ENCODE peak calls at places on chromosomes 6 and 20, in four cellular contexts. One of them, this sample, is unnamed.

GRCh38 chr6:7108196-7108963 is 619 bp downstream of the RREB1 start:
- DNase-seq in prostate gland: peak; percentile 45
- DNase-seq in A549: peak; percentile 25
- DNase-seq in psoas muscle: peak; percentile 66
- DNase-seq in this sample: no peak

GRCh38 chr20:45814314-45814713 is 1.9 kb downstream of the UBE2C start:
- DNase-seq in prostate gland: no peak
- DNase-seq in psoas muscle: no peak
- DNase-seq in A549: no peak
- DNase-seq in this sample: no peak

GRCh38 chr6:142773324-142773723 is 171.7 kb downstream of the HIVEP2 start:
- DNase-seq in psoas muscle: no peak
- DNase-seq in A549: no peak
- DNase-seq in prostate gland: no peak
- DNase-seq in this sample: no peak

GRCh38 chr20:25067102-25067987 is 9.4 kb upstream of the ACSS1 start:
- DNase-seq in psoas muscle: no peak
- DNase-seq in prostate gland: no peak
- DNase-seq in A549: no peak
- DNase-seq in this sample: no peak

GRCh38 chr6:161596807-161597505 is 323.1 kb upstream of the AGPAT4 start:
- DNase-seq in prostate gland: no peak
- DNase-seq in psoas muscle: no peak
- DNase-seq in A549: no peak
- DNase-seq in this sample: no peak

GRCh38 chr6:114564302-114564933 is 221.6 kb upstream of the HS3ST5 start:
- DNase-seq in A549: no peak
- DNase-seq in psoas muscle: no peak
- DNase-seq in prostate gland: no peak
- DNase-seq in this sample: no peak

GRCh38 chr6:79631800-79632172 is 657 bp downstream of the SH3BGRL2 start:
- DNase-seq in A549: no peak
- DNase-seq in prostate gland: no peak
- DNase-seq in psoas muscle: no peak
- DNase-seq in this sample: no peak

GRCh38 chr6:34592208-34592952 is 36.3 kb upstream of the SPDEF start:
- DNase-seq in prostate gland: no peak
- DNase-seq in psoas muscle: no peak
- DNase-seq in A549: no peak
- DNase-seq in this sample: no peak

GRCh38 chr6:35161776-35162607 is 20.9 kb upstream of the TCP11 start:
- DNase-seq in psoas muscle: no peak
- DNase-seq in A549: no peak
- DNase-seq in prostate gland: no peak
- DNase-seq in this sample: no peak

GRCh38 chr6:37920667-37921066 is 101.1 kb downstream of the ZFAND3 start:
- DNase-seq in prostate gland: no peak
- DNase-seq in psoas muscle: no peak
- DNase-seq in A549: peak; percentile 4
- DNase-seq in this sample: no peak

GRCh38 chr20:23242104-23242503 is 108.5 kb upstream of the NXT1 start:
- DNase-seq in prostate gland: no peak
- DNase-seq in psoas muscle: no peak
- DNase-seq in A549: no peak
- DNase-seq in this sample: no peak

GRCh38 chr20:63011798-63012197 is 5.0 kb upstream of the BHLHE23 start:
- DNase-seq in A549: no peak
- DNase-seq in psoas muscle: no peak
- DNase-seq in prostate gland: no peak
- DNase-seq in this sample: no peak

GRCh38 chr20:8156603-8157079 is 24.6 kb downstream of the PLCB1 start:
- DNase-seq in prostate gland: no peak
- DNase-seq in A549: peak; percentile 28
- DNase-seq in psoas muscle: no peak
- DNase-seq in this sample: no peak

GRCh38 chr20:44104807-44105517 is 82.0 kb downstream of the JPH2 start:
- DNase-seq in prostate gland: peak; percentile 57
- DNase-seq in psoas muscle: no peak
- DNase-seq in A549: no peak
- DNase-seq in this sample: no peak

GRCh38 chr6:4756247-4756646 is 20.0 kb upstream of the CDYL start:
- DNase-seq in A549: no peak
- DNase-seq in psoas muscle: no peak
- DNase-seq in prostate gland: no peak
- DNase-seq in this sample: no peak

GRCh38 chr6:49557177-49557576 is 6.7 kb downstream of the C6orf141 start:
- DNase-seq in prostate gland: no peak
- DNase-seq in A549: no peak
- DNase-seq in psoas muscle: no peak
- DNase-seq in this sample: no peak

GRCh38 chr6:112282217-112282616 is 27.9 kb upstream of the LAMA4 start:
- DNase-seq in A549: no peak
- DNase-seq in prostate gland: no peak
- DNase-seq in psoas muscle: peak; percentile 41
- DNase-seq in this sample: no peak

GRCh38 chr6:17086469-17086868 is 15.4 kb upstream of the STMND1 start:
- DNase-seq in prostate gland: peak; percentile 76
- DNase-seq in A549: peak; percentile 53
- DNase-seq in psoas muscle: no peak
- DNase-seq in this sample: no peak

GRCh38 chr6:131470549-131470948 is 102.5 kb upstream of the ARG1 start:
- DNase-seq in prostate gland: no peak
- DNase-seq in A549: no peak
- DNase-seq in psoas muscle: no peak
- DNase-seq in this sample: no peak

GRCh38 chr20:58868795-58869194 is 16.3 kb downstream of the GNAS start:
- DNase-seq in psoas muscle: no peak
- DNase-seq in prostate gland: no peak
- DNase-seq in A549: no peak
- DNase-seq in this sample: no peak

GRCh38 chr20:57270204-57270937 is 3.9 kb upstream of the BMP7 start:
- DNase-seq in psoas muscle: no peak
- DNase-seq in prostate gland: no peak
- DNase-seq in A549: no peak
- DNase-seq in this sample: no peak

GRCh38 chr6:44342052-44342451 is 398 bp upstream of the SPATS1 start:
- DNase-seq in prostate gland: no peak
- DNase-seq in psoas muscle: no peak
- DNase-seq in A549: no peak
- DNase-seq in this sample: no peak

GRCh38 chr6:143149771-143150170 is 89.1 kb downstream of the AIG1 start:
- DNase-seq in psoas muscle: no peak
- DNase-seq in prostate gland: no peak
- DNase-seq in A549: no peak
- DNase-seq in this sample: no peak

GRCh38 chr20:17339000-17339399 is 112.2 kb downstream of the PCSK2 start:
- DNase-seq in A549: no peak
- DNase-seq in psoas muscle: no peak
- DNase-seq in prostate gland: no peak
- DNase-seq in this sample: no peak

GRCh38 chr6:30073489-30074240 is 1.9 kb downstream of the RNF39 start:
- DNase-seq in A549: no peak
- DNase-seq in psoas muscle: no peak
- DNase-seq in prostate gland: peak; percentile 36
- DNase-seq in this sample: no peak

GRCh38 chr6:7144810-7145209 is 37.0 kb downstream of the RREB1 start:
- DNase-seq in prostate gland: no peak
- DNase-seq in A549: no peak
- DNase-seq in psoas muscle: no peak
- DNase-seq in this sample: no peak

GRCh38 chr20:47627540-47627939 is 125.9 kb downstream of the NCOA3 start:
- DNase-seq in psoas muscle: no peak
- DNase-seq in A549: no peak
- DNase-seq in prostate gland: no peak
- DNase-seq in this sample: no peak

GRCh38 chr20:768426-768978 is at the start of gene SLC52A3:
- DNase-seq in prostate gland: peak; percentile 85
- DNase-seq in A549: peak; percentile 74
- DNase-seq in psoas muscle: no peak
- DNase-seq in this sample: no peak
- TF ChIP-seq CTCF in prostate gland: peak; percentile 58
- TF ChIP-seq CTCF in A549: peak; percentile 50
- TF ChIP-seq CTCF in psoas muscle: peak; percentile 14
- TF ChIP-seq CTCF in this sample: peak; percentile 15

DNA sequence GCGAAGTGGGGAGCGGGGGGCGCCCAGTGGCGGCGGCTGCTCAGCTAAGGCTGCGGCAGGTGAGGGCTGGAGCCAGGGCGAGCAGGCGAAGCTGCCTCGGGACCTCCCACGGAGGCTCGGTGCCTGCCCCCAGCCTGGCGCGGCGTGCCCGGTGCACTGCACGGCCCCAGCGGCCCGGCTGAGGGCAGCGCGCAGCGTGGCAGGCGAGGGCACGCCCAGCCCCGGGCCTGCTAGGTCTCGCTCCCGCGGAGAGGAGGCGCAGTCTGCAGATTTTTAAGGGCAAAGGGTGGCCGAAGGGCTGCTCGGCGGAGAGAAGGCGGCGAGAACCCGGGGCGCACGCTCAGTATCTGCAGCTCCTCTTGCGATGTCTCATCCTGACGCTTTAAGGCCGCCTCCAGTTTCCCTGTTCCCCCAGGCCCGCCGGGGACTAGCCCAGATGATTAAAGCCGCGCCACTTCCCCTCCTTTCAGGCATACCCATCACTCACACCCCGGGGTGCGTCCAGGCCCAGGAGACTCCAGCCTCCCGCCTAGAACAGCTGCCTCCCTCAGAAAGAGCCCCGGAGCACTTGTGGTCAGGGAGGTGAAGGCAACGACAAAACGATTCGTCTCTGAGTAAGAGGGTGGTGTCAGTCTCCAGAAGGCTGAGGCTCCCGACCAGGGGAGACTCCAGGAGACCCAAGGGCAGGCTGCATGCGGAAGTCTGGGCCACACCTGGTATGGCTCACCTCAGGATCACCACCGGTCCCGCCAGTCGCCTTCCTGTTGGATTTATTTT is at the start of gene FERMT1:
- DNase-seq in A549: peak; percentile 85
- DNase-seq in prostate gland: peak; percentile 54
- DNase-seq in psoas muscle: peak; percentile 50
- DNase-seq in this sample: no peak
- TF ChIP-seq CTCF in A549: peak; percentile 25
- TF ChIP-seq CTCF in prostate gland: peak; percentile 21
- TF ChIP-seq CTCF in psoas muscle: no peak
- TF ChIP-seq CTCF in this sample: no peak

GRCh38 chr20:38296433-38296832 is 7.5 kb upstream of the BPI start:
- DNase-seq in prostate gland: no peak
- DNase-seq in A549: no peak
- DNase-seq in psoas muscle: no peak
- DNase-seq in this sample: no peak
- TF ChIP-seq CTCF in prostate gland: no peak
- TF ChIP-seq CTCF in A549: no peak
- TF ChIP-seq CTCF in psoas muscle: no peak
- TF ChIP-seq CTCF in this sample: no peak

GRCh38 chr6:32459781-32460424 is 20.2 kb downstream of the HLA-DRA start:
- DNase-seq in A549: no peak
- DNase-seq in prostate gland: peak; percentile 10
- DNase-seq in psoas muscle: no peak
- DNase-seq in this sample: no peak

GRCh38 chr6:32457054-32457453 is 17.4 kb downstream of the HLA-DRA start:
- DNase-seq in A549: no peak
- DNase-seq in prostate gland: peak; percentile 54
- DNase-seq in psoas muscle: no peak
- DNase-seq in this sample: no peak

GRCh38 chr6:32462609-32463008 is 22.9 kb downstream of the HLA-DRA start:
- DNase-seq in A549: no peak
- DNase-seq in psoas muscle: no peak
- DNase-seq in prostate gland: no peak
- DNase-seq in this sample: no peak

GRCh38 chr6:32461493-32461892 is 21.8 kb downstream of the HLA-DRA start:
- DNase-seq in prostate gland: no peak
- DNase-seq in psoas muscle: no peak
- DNase-seq in A549: no peak
- DNase-seq in this sample: no peak

DNA sequence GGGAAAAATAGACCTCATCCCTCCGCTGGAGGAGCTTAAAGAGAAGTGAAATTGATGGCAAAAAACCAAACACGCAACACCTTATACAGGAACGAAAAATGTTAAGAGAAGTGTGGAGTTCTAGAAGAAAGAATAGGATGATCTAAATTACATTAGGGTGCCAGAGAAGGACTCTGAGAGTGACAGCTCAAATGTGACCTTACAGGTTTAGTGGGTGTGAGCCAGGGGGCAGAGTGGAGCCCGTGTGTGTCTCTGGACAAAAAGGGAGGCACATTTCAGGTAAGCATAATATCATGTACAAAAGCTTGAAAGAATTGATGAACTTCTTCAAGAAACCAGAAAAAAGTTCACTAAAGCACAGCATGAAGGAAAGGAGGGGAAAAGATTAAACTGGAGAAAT is 20.8 kb downstream of the HLA-DRA start:
- DNase-seq in psoas muscle: no peak
- DNase-seq in prostate gland: no peak
- DNase-seq in A549: no peak
- DNase-seq in this sample: no peak
- TF ChIP-seq CTCF in psoas muscle: no peak
- TF ChIP-seq CTCF in prostate gland: no peak
- TF ChIP-seq CTCF in A549: no peak
- TF ChIP-seq CTCF in this sample: no peak

GRCh38 chr6:2104524-2104880 is 140.9 kb downstream of the GMDS start:
- DNase-seq in prostate gland: no peak
- DNase-seq in psoas muscle: no peak
- DNase-seq in A549: no peak
- DNase-seq in this sample: no peak
- TF ChIP-seq CTCF in prostate gland: no peak
- TF ChIP-seq CTCF in psoas muscle: no peak
- TF ChIP-seq CTCF in A549: no peak
- TF ChIP-seq CTCF in this sample: no peak

DNA sequence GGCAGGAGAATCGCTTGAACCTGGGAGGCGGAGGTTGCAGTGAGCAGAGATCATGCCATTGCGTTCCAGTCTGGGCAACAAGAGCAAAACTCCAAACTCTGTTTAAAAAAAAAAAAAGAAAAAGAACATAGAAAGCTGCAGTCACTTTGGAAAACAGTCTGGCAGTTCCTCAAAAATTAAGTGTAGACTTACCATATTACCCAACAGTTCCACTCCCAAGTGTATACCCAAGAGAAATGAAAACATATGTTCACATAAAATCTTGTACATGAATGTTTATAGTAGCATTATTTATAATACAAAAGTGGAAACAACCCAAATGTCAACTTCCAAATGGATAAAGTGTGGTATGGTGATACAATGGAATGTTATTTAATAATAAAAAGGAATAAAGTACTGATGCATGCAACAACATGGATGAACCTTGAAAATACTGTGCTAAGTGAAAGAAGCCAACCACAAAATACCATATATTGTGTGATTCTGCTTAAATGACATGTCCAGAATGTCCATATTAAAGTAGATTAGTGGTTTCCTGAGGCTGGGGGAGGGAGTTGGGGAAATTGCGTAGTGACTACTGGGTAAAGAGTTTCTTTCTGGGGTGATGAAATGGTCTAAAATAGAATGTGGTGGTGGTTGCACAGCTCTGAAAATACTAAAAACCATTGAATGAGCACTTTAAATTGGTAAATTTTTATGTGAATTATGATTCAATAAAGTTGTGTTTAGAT is 62.9 kb downstream of the SUN5 start:
- DNase-seq in A549: no peak
- DNase-seq in psoas muscle: no peak
- DNase-seq in prostate gland: no peak
- DNase-seq in this sample: no peak
- TF ChIP-seq CTCF in A549: no peak
- TF ChIP-seq CTCF in psoas muscle: no peak
- TF ChIP-seq CTCF in prostate gland: no peak
- TF ChIP-seq CTCF in this sample: no peak

This sample was measured in D721Med.